ENCODE peak calls at places on chromosomes 5 and 9, in seven cellular contexts. O is mesendoderm; P is CD8-positive, alpha-beta T cell; D is lower lobe of right lung; C is gastrocnemius medialis; T is effector memory CD4-positive, alpha-beta T cell; M is adipocyte. U is an unnamed sample.

GRCh38 chr5:123117989-123118388 is 28.9 kb downstream of the PRDM6 start:
- DNase-seq in T (no peak), P (no peak), O (no peak), D (no peak), C (no peak), M (no peak), U (no peak)

GRCh38 chr5:58922392-58923171 is 339.7 kb downstream of the RAB3C start:
- DNase-seq in O (no peak), M (no peak), D (peak; percentile 60), P (no peak), C (peak; percentile 94), T (no peak), U (no peak)

GRCh38 chr5:58886315-58887207 is 303.7 kb downstream of the RAB3C start:
- DNase-seq in P (peak; percentile 76), C (peak; percentile 70), M (peak; percentile 80), T (peak; percentile 34), O (peak; percentile 82), D (peak; percentile 67), U (peak; percentile 81)

GRCh38 chr5:152113401-152113800 is 188.8 kb upstream of the GLRA1 start:
- DNase-seq in C (no peak), D (no peak), P (no peak), T (peak; percentile 30), M (no peak), O (no peak), U (no peak)

GRCh38 chr9:99039388-99040182 is 65.3 kb upstream of the TGFBR1 start:
- DNase-seq in P (no peak), M (no peak), C (no peak), T (no peak), D (no peak), O (no peak), U (no peak)

GRCh38 chr5:40385544-40385943 is 294.2 kb upstream of the PTGER4 start:
- DNase-seq in T (no peak), D (no peak), M (no peak), C (no peak), O (peak; percentile 84), P (no peak), U (no peak)

GRCh38 chr5:6436715-6437340 is 11.8 kb upstream of the UBE2QL1 start:
- DNase-seq in T (no peak), O (peak; percentile 33), D (no peak), M (no peak), C (no peak), P (no peak), U (no peak)

GRCh38 chr5:173872887-173873286 is 15.3 kb upstream of the CPEB4 start:
- DNase-seq in O (no peak), D (no peak), C (no peak), P (no peak), M (no peak), T (no peak), U (no peak)

GRCh38 chr5:1342268-1342667 is 2.6 kb downstream of the CLPTM1L start:
- DNase-seq in M (no peak), P (no peak), C (no peak), D (no peak), O (no peak), T (no peak), U (no peak)

GRCh38 chr5:98510111-98510510 is 263.4 kb upstream of the RGMB start:
- DNase-seq in O (peak; percentile 72), M (peak; percentile 1), T (no peak), C (no peak), P (no peak), D (no peak), U (no peak)

GRCh38 chr5:56183507-56183906 is 49.6 kb downstream of the ANKRD55 start:
- DNase-seq in C (no peak), D (no peak), O (peak; percentile 34), M (peak; percentile 65), T (no peak), P (no peak), U (peak; percentile 75)

GRCh38 chr5:109649371-109649770 is 40.4 kb upstream of the MAN2A1 start:
- DNase-seq in T (no peak), O (no peak), C (no peak), M (peak; percentile 42), D (no peak), P (no peak), U (no peak)

GRCh38 chr5:148791334-148791667 is 35.1 kb upstream of the ADRB2 start:
- DNase-seq in O (no peak), T (no peak), P (no peak), M (no peak), D (no peak), C (no peak), U (no peak)

GRCh38 chr5:150065346-150065745 is 21.0 kb downstream of the CSF1R start:
- DNase-seq in O (no peak), C (no peak), T (no peak), P (no peak), D (no peak), M (peak; percentile 30), U (peak; percentile 25)

GRCh38 chr9:136978073-136978864 is 965 bp downstream of the PTGDS start:
- DNase-seq in D (peak; percentile 81), T (peak; percentile 79), C (peak; percentile 57), O (peak; percentile 77), M (peak; percentile 79), P (peak; percentile 76), U (peak; percentile 76)
- H3K4me3 ChIP-seq in D (peak overlapping the region; percentile 55), T (peak overlapping the region; percentile 52), C (peak overlapping the region; percentile 46), O (no peak overlapping the region), M (peak overlapping the region; percentile 65), P (peak overlapping the region; percentile 55), U (peak overlapping the region; percentile 22)

GRCh38 chr5:172505403-172505759 is 51.1 kb upstream of the SH3PXD2B start:
- DNase-seq in P (peak; percentile 23), D (no peak), C (no peak), T (no peak), O (no peak), M (no peak), U (no peak)
- H3K27me3 ChIP-seq in P (no peaks in the 10 kb centered on the region), D (peaks cover 4% of the 10 kb centered on the region), C (no peaks in the 10 kb centered on the region), T (no peaks in the 10 kb centered on the region), O (no peaks in the 10 kb centered on the region), M (peaks cover 47% of the 10 kb centered on the region), U (no peaks in the 10 kb centered on the region)

GRCh38 chr5:119033135-119033534 is 37.8 kb upstream of the DMXL1 start:
- DNase-seq in C (no peak), D (no peak), P (no peak), T (no peak), O (no peak), M (no peak), U (no peak)

GRCh38 chr5:119031905-119032304 is 39.0 kb upstream of the DMXL1 start:
- DNase-seq in D (no peak), P (no peak), C (no peak), O (peak; percentile 19), M (no peak), T (no peak), U (no peak)

GRCh38 chr5:119036101-119036762 is 34.7 kb upstream of the DMXL1 start:
- DNase-seq in C (no peak), M (peak; percentile 50), D (no peak), O (no peak), P (no peak), T (no peak), U (peak; percentile 47)

GRCh38 chr5:119031047-119031886 is 39.6 kb upstream of the DMXL1 start:
- DNase-seq in T (no peak), P (no peak), M (no peak), O (no peak), C (no peak), D (no peak), U (no peak)

GRCh38 chr5:119032653-119033052 is 38.2 kb upstream of the DMXL1 start:
- DNase-seq in D (no peak), O (no peak), M (no peak), P (no peak), T (no peak), C (no peak), U (no peak)
- H3K4me3 ChIP-seq in D (no peak overlapping the region), O (no peak overlapping the region), M (no peak overlapping the region), P (no peak overlapping the region), T (no peak overlapping the region), C (no peak overlapping the region), U (no peak overlapping the region)

DNA sequence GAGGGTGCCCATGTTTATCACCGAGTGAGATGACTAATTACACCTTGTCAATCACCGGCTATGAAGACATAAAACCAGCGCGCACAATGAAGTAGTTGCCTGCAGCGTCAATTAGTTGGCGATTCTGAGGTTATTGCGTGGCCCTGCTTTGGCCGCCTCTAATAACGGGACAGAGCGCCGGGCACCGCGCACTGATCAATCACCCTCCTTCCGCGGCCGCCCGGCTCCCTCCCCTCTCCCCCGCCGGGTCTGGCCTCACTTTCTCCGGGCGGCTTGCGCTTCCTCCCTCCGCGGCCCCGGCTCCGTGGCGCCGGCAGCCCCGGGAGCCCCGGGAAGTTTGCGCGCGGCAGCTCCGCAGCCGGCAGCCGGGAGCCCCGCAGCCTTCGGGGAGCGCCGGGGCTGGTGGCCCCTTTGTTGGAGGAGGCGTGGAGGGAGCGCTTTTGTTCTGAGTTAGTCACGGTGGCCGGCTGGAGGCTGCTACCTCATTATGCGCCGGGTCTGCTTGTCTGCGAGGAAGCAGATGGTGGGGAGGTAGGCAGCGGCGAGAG is 3.2 kb upstream of the LHX2 start:
- DNase-seq in D (no peak), M (no peak), C (no peak), P (no peak), O (peak; percentile 78), T (no peak), U (no peak)
- H3K27me3 ChIP-seq in D (peaks cover 100% of the 10 kb centered on the region), M (peaks cover 83% of the 10 kb centered on the region), C (peaks cover 95% of the 10 kb centered on the region), P (peaks cover 55% of the 10 kb centered on the region), O (peaks cover 66% of the 10 kb centered on the region), T (peaks cover 78% of the 10 kb centered on the region), U (peaks cover 100% of the 10 kb centered on the region)

U was measured in cardiac muscle cell.